ENCODE peak calls at places on chromosomes 13 and 19, in eight cellular contexts. One of them, this sample, is unnamed.

GRCh38 chr19:8973501-8974091 is 36.6 kb downstream of the MUC16 start:
- DNase-seq in endothelial cell: no peak
- DNase-seq in Panc1: no peak
- DNase-seq in adrenal gland: no peak
- DNase-seq in endodermal cell: peak
- DNase-seq in fibroblast of pulmonary artery: peak
- DNase-seq in mammary epithelial cell: no peak
- DNase-seq in tibial nerve: no peak
- DNase-seq in this sample: no peak

GRCh38 chr19:6039541-6040225 is 61.7 kb upstream of the RANBP3 start:
- DNase-seq in endothelial cell: no peak
- DNase-seq in Panc1: no peak
- DNase-seq in adrenal gland: no peak
- DNase-seq in endodermal cell: no peak
- DNase-seq in fibroblast of pulmonary artery: no peak
- DNase-seq in mammary epithelial cell: no peak
- DNase-seq in tibial nerve: no peak
- DNase-seq in this sample: no peak

GRCh38 chr13:47564041-47564440 is 437.0 kb downstream of the SUCLA2 start:
- DNase-seq in endothelial cell: no peak
- DNase-seq in Panc1: no peak
- DNase-seq in adrenal gland: no peak
- DNase-seq in endodermal cell: peak
- DNase-seq in fibroblast of pulmonary artery: no peak
- DNase-seq in mammary epithelial cell: no peak
- DNase-seq in tibial nerve: no peak
- DNase-seq in this sample: no peak

GRCh38 chr19:4090351-4091220 is 23.9 kb upstream of the ZBTB7A start:
- DNase-seq in endothelial cell: no peak
- DNase-seq in Panc1: no peak
- DNase-seq in adrenal gland: no peak
- DNase-seq in endodermal cell: no peak
- DNase-seq in fibroblast of pulmonary artery: no peak
- DNase-seq in mammary epithelial cell: no peak
- DNase-seq in tibial nerve: no peak
- DNase-seq in this sample: no peak

GRCh38 chr13:21475115-21475514 is 16.0 kb upstream of the ZDHHC20 start:
- DNase-seq in endothelial cell: no peak
- DNase-seq in Panc1: no peak
- DNase-seq in adrenal gland: no peak
- DNase-seq in endodermal cell: no peak
- DNase-seq in fibroblast of pulmonary artery: no peak
- DNase-seq in mammary epithelial cell: no peak
- DNase-seq in tibial nerve: no peak
- DNase-seq in this sample: no peak

GRCh38 chr19:31054430-31054829 is 294.8 kb downstream of the TSHZ3 start:
- DNase-seq in endothelial cell: peak
- DNase-seq in Panc1: peak
- DNase-seq in adrenal gland: peak
- DNase-seq in endodermal cell: peak
- DNase-seq in fibroblast of pulmonary artery: peak
- DNase-seq in mammary epithelial cell: peak
- DNase-seq in tibial nerve: no peak
- DNase-seq in this sample: peak

GRCh38 chr19:30327331-30327730 is 44.9 kb upstream of the ZNF536 start:
- DNase-seq in endothelial cell: no peak
- DNase-seq in Panc1: no peak
- DNase-seq in adrenal gland: no peak
- DNase-seq in endodermal cell: peak
- DNase-seq in fibroblast of pulmonary artery: no peak
- DNase-seq in mammary epithelial cell: no peak
- DNase-seq in tibial nerve: no peak
- DNase-seq in this sample: no peak

GRCh38 chr13:47038196-47038595 is 141.3 kb upstream of the HTR2A start:
- DNase-seq in endothelial cell: no peak
- DNase-seq in Panc1: no peak
- DNase-seq in adrenal gland: no peak
- DNase-seq in endodermal cell: no peak
- DNase-seq in fibroblast of pulmonary artery: no peak
- DNase-seq in mammary epithelial cell: no peak
- DNase-seq in tibial nerve: no peak
- DNase-seq in this sample: no peak

GRCh38 chr13:48731957-48732569 is 78.3 kb downstream of the CYSLTR2 start:
- DNase-seq in endothelial cell: peak
- DNase-seq in Panc1: no peak
- DNase-seq in adrenal gland: peak
- DNase-seq in endodermal cell: peak
- DNase-seq in fibroblast of pulmonary artery: peak
- DNase-seq in mammary epithelial cell: peak
- DNase-seq in tibial nerve: peak
- DNase-seq in this sample: no peak

GRCh38 chr19:20247016-20247683 is 80.1 kb downstream of the ZNF486 start:
- DNase-seq in endothelial cell: peak
- DNase-seq in Panc1: peak
- DNase-seq in adrenal gland: peak
- DNase-seq in endodermal cell: peak
- DNase-seq in fibroblast of pulmonary artery: peak
- DNase-seq in mammary epithelial cell: peak
- DNase-seq in tibial nerve: no peak
- DNase-seq in this sample: no peak

GRCh38 chr13:107678075-107678689 is 537.2 kb downstream of the LIG4 start:
- DNase-seq in endothelial cell: no peak
- DNase-seq in Panc1: no peak
- DNase-seq in adrenal gland: no peak
- DNase-seq in endodermal cell: no peak
- DNase-seq in fibroblast of pulmonary artery: no peak
- DNase-seq in mammary epithelial cell: no peak
- DNase-seq in tibial nerve: no peak
- DNase-seq in this sample: no peak

GRCh38 chr13:30164141-30164540 is 143.2 kb downstream of the KATNAL1 start:
- DNase-seq in endothelial cell: no peak
- DNase-seq in Panc1: no peak
- DNase-seq in adrenal gland: no peak
- DNase-seq in endodermal cell: no peak
- DNase-seq in fibroblast of pulmonary artery: no peak
- DNase-seq in mammary epithelial cell: no peak
- DNase-seq in tibial nerve: no peak
- DNase-seq in this sample: no peak

GRCh38 chr13:53138369-53139036 is 109.9 kb downstream of the OLFM4 start:
- DNase-seq in endothelial cell: no peak
- DNase-seq in Panc1: no peak
- DNase-seq in adrenal gland: peak
- DNase-seq in endodermal cell: no peak
- DNase-seq in fibroblast of pulmonary artery: peak
- DNase-seq in mammary epithelial cell: no peak
- DNase-seq in tibial nerve: peak
- DNase-seq in this sample: peak

GRCh38 chr13:100870898-100871297 is 196.3 kb upstream of the TMTC4 start:
- DNase-seq in endothelial cell: no peak
- DNase-seq in Panc1: no peak
- DNase-seq in adrenal gland: no peak
- DNase-seq in endodermal cell: no peak
- DNase-seq in fibroblast of pulmonary artery: no peak
- DNase-seq in mammary epithelial cell: no peak
- DNase-seq in tibial nerve: no peak
- DNase-seq in this sample: no peak

GRCh38 chr13:26562538-26562890 is 5.0 kb downstream of the WASF3 start:
- DNase-seq in endothelial cell: no peak
- DNase-seq in Panc1: no peak
- DNase-seq in adrenal gland: no peak
- DNase-seq in endodermal cell: no peak
- DNase-seq in fibroblast of pulmonary artery: no peak
- DNase-seq in mammary epithelial cell: no peak
- DNase-seq in tibial nerve: no peak
- DNase-seq in this sample: no peak

GRCh38 chr13:51148952-51149573 is 38.0 kb upstream of the C13orf42 start:
- DNase-seq in endothelial cell: peak
- DNase-seq in Panc1: no peak
- DNase-seq in adrenal gland: peak
- DNase-seq in endodermal cell: peak
- DNase-seq in fibroblast of pulmonary artery: peak
- DNase-seq in mammary epithelial cell: peak
- DNase-seq in tibial nerve: peak
- DNase-seq in this sample: peak

GRCh38 chr19:51891193-51891747 is 3.5 kb upstream of the ZNF577 start:
- DNase-seq in endothelial cell: no peak
- DNase-seq in Panc1: no peak
- DNase-seq in adrenal gland: no peak
- DNase-seq in endodermal cell: no peak
- DNase-seq in fibroblast of pulmonary artery: no peak
- DNase-seq in mammary epithelial cell: no peak
- DNase-seq in tibial nerve: no peak
- DNase-seq in this sample: no peak

GRCh38 chr13:36965767-36966166 is 33.4 kb downstream of the ALG5 start:
- DNase-seq in endothelial cell: no peak
- DNase-seq in Panc1: no peak
- DNase-seq in adrenal gland: no peak
- DNase-seq in endodermal cell: no peak
- DNase-seq in fibroblast of pulmonary artery: peak
- DNase-seq in mammary epithelial cell: peak
- DNase-seq in tibial nerve: no peak
- DNase-seq in this sample: peak

GRCh38 chr13:74633734-74634133 is 499.5 kb upstream of the KLF12 start:
- DNase-seq in endothelial cell: no peak
- DNase-seq in Panc1: no peak
- DNase-seq in adrenal gland: no peak
- DNase-seq in endodermal cell: no peak
- DNase-seq in fibroblast of pulmonary artery: no peak
- DNase-seq in mammary epithelial cell: no peak
- DNase-seq in tibial nerve: no peak
- DNase-seq in this sample: no peak

GRCh38 chr19:8370176-8371010 is 6.4 kb downstream of the ANGPTL4 start:
- DNase-seq in endothelial cell: no peak
- DNase-seq in Panc1: no peak
- DNase-seq in adrenal gland: no peak
- DNase-seq in endodermal cell: no peak
- DNase-seq in fibroblast of pulmonary artery: no peak
- DNase-seq in mammary epithelial cell: no peak
- DNase-seq in tibial nerve: peak
- DNase-seq in this sample: no peak

GRCh38 chr13:46663644-46664043 is 110.7 kb downstream of the LRCH1 start:
- DNase-seq in endothelial cell: no peak
- DNase-seq in Panc1: no peak
- DNase-seq in adrenal gland: no peak
- DNase-seq in endodermal cell: no peak
- DNase-seq in fibroblast of pulmonary artery: no peak
- DNase-seq in mammary epithelial cell: no peak
- DNase-seq in tibial nerve: no peak
- DNase-seq in this sample: no peak

GRCh38 chr13:113887700-113888201 is 23.9 kb upstream of the GAS6 start:
- DNase-seq in endothelial cell: no peak
- DNase-seq in Panc1: no peak
- DNase-seq in adrenal gland: no peak
- DNase-seq in endodermal cell: no peak
- DNase-seq in fibroblast of pulmonary artery: no peak
- DNase-seq in mammary epithelial cell: no peak
- DNase-seq in tibial nerve: no peak
- DNase-seq in this sample: peak

GRCh38 chr19:13396256-13397080 is 109.8 kb downstream of the CACNA1A start:
- DNase-seq in endothelial cell: peak
- DNase-seq in Panc1: no peak
- DNase-seq in adrenal gland: peak
- DNase-seq in endodermal cell: peak
- DNase-seq in fibroblast of pulmonary artery: peak
- DNase-seq in mammary epithelial cell: peak
- DNase-seq in tibial nerve: peak
- DNase-seq in this sample: peak
- TF ChIP-seq CTCF in endothelial cell: no peak
- TF ChIP-seq CTCF in Panc1: no peak
- TF ChIP-seq CTCF in adrenal gland: no peak
- TF ChIP-seq CTCF in endodermal cell: peak
- TF ChIP-seq CTCF in fibroblast of pulmonary artery: no peak
- TF ChIP-seq CTCF in mammary epithelial cell: no peak
- TF ChIP-seq CTCF in tibial nerve: no peak
- TF ChIP-seq CTCF in this sample: no peak

GRCh38 chr19:35219008-35219407 is 9.5 kb downstream of the FAM187B start:
- DNase-seq in endothelial cell: no peak
- DNase-seq in Panc1: no peak
- DNase-seq in adrenal gland: no peak
- DNase-seq in endodermal cell: no peak
- DNase-seq in fibroblast of pulmonary artery: no peak
- DNase-seq in mammary epithelial cell: no peak
- DNase-seq in tibial nerve: no peak
- DNase-seq in this sample: no peak
- TF ChIP-seq CTCF in endothelial cell: no peak
- TF ChIP-seq CTCF in Panc1: no peak
- TF ChIP-seq CTCF in adrenal gland: no peak
- TF ChIP-seq CTCF in endodermal cell: no peak
- TF ChIP-seq CTCF in fibroblast of pulmonary artery: no peak
- TF ChIP-seq CTCF in mammary epithelial cell: no peak
- TF ChIP-seq CTCF in tibial nerve: no peak
- TF ChIP-seq CTCF in this sample: no peak

GRCh38 chr19:12938536-12939291 is at the start of gene CALR:
- DNase-seq in endothelial cell: no peak
- DNase-seq in Panc1: no peak
- DNase-seq in adrenal gland: no peak
- DNase-seq in endodermal cell: no peak
- DNase-seq in fibroblast of pulmonary artery: peak
- DNase-seq in mammary epithelial cell: peak
- DNase-seq in tibial nerve: no peak
- DNase-seq in this sample: no peak
- TF ChIP-seq CTCF in endothelial cell: no peak
- TF ChIP-seq CTCF in Panc1: no peak
- TF ChIP-seq CTCF in adrenal gland: no peak
- TF ChIP-seq CTCF in endodermal cell: peak
- TF ChIP-seq CTCF in fibroblast of pulmonary artery: peak
- TF ChIP-seq CTCF in mammary epithelial cell: peak
- TF ChIP-seq CTCF in tibial nerve: no peak
- TF ChIP-seq CTCF in this sample: peak

DNA sequence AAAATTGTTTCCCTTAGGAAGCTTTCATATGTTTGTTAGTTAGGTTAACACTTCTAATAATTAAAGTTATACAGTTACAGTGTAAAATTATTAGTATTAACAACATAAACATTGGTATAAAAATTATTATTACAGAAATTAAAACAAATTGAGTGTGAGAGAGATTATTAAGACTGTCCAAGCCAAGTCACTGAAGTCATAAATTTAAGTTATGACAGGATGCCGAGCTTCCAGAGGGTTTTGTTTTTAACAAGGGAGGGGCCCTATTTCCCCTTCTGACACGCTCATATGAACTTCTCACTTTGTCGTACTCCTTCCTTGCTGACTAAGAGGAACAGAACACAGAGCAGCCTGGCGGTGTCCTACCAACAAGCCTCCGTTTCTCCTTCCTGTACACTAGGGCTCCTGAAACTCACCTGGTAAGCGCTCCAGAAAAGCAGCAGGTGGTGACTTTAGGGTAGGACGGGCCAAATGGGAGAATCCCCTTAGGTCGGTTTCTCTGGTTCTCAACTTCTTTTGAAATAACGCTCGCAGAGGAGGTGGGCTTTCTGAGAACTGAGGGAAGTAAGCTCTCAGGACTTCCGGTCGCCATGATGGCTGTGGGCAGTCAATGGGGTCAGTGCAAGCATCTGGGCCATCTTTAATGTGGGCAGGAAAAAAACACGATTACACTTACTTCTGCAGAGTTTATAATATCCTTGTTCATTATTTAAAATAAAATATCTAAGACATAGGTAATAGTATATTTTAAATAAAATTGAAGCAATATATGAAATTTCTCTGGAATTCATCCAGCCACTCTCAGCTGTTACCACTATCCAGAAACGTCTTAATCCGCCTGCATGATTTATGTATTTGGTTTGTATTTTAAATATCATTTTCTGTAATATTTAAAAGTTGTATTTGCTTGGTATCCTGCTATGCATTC is at the start of gene CARD8:
- DNase-seq in endothelial cell: peak
- DNase-seq in Panc1: peak
- DNase-seq in adrenal gland: peak
- DNase-seq in endodermal cell: peak
- DNase-seq in fibroblast of pulmonary artery: peak
- DNase-seq in mammary epithelial cell: peak
- DNase-seq in tibial nerve: peak
- DNase-seq in this sample: peak
- TF ChIP-seq CTCF in endothelial cell: no peak
- TF ChIP-seq CTCF in Panc1: no peak
- TF ChIP-seq CTCF in adrenal gland: no peak
- TF ChIP-seq CTCF in endodermal cell: peak
- TF ChIP-seq CTCF in fibroblast of pulmonary artery: peak
- TF ChIP-seq CTCF in mammary epithelial cell: no peak
- TF ChIP-seq CTCF in tibial nerve: no peak
- TF ChIP-seq CTCF in this sample: no peak

This sample was measured in AG09319.